ENCODE peak calls at places on chromosomes 5 and 9, in seven cellular contexts. W is caudate nucleus, X is NCI-H1105 treated with DMSO at 0.1 percent for 48 hours, N is tibial artery, G is sigmoid colon, E is D341Med, C is M059J. L is an unnamed sample.

GRCh38 chr9:115115117-115115880 is 2.7 kb downstream of the TNC start:
- DNase-seq in N (no peak), E (no peak), W (no peak), C (peak; percentile 83), X (no peak), G (no peak), L (no peak)

GRCh38 chr5:119409235-119409815 is 43.0 kb upstream of the HSD17B4 start:
- DNase-seq in E (no peak), W (no peak), C (no peak), X (no peak), G (no peak), N (no peak), L (no peak)

GRCh38 chr9:79129865-79130480 is 441.8 kb upstream of the TLE4 start:
- DNase-seq in C (peak; percentile 78), E (peak; percentile 60), N (peak; percentile 63), G (no peak), X (peak; percentile 64), W (peak; percentile 23), L (no peak)

GRCh38 chr5:944621-944927 is 51.9 kb downstream of the TRIP13 start:
- DNase-seq in E (no peak), X (no peak), C (no peak), G (no peak), W (no peak), N (no peak), L (no peak)

GRCh38 chr5:111887706-111888105 is 130.7 kb upstream of the NREP start:
- DNase-seq in W (no peak), N (no peak), E (no peak), X (no peak), G (no peak), C (no peak), L (no peak)

GRCh38 chr9:744790-745456 is 96.6 kb upstream of the DMRT1 start:
- DNase-seq in C (no peak), E (no peak), N (peak; percentile 73), X (no peak), W (peak; percentile 13), G (peak; percentile 93), L (no peak)

GRCh38 chr9:89743576-89744254 is 138.9 kb downstream of the GADD45G start:
- DNase-seq in X (no peak), N (no peak), C (no peak), E (no peak), W (no peak), G (no peak), L (peak; percentile 16)

GRCh38 chr9:35948901-35949318 is 9.0 kb downstream of the OR2S2 start:
- DNase-seq in C (peak; percentile 42), X (no peak), N (no peak), E (no peak), G (no peak), W (no peak), L (no peak)

GRCh38 chr9:77166193-77166592 is 11.1 kb upstream of the VPS13A start:
- DNase-seq in G (no peak), E (no peak), C (no peak), W (no peak), N (no peak), X (no peak), L (no peak)

GRCh38 chr5:4647056-4647455 is 493.1 kb upstream of the ADAMTS16 start:
- DNase-seq in N (no peak), E (no peak), W (no peak), X (no peak), G (no peak), C (no peak), L (no peak)

GRCh38 chr5:64973226-64973625 is 204.5 kb downstream of the CWC27 start:
- DNase-seq in E (no peak), W (no peak), G (no peak), C (no peak), N (no peak), X (no peak), L (no peak)

GRCh38 chr9:119802115-119802514 is 432.9 kb upstream of the BRINP1 start:
- DNase-seq in X (no peak), C (no peak), G (no peak), W (no peak), E (no peak), N (no peak), L (no peak)

GRCh38 chr9:120642129-120642528 is 62.2 kb upstream of the CDK5RAP2 start:
- DNase-seq in C (no peak), N (no peak), W (no peak), X (no peak), G (no peak), E (no peak), L (no peak)

GRCh38 chr9:113219186-113219936 is 1.7 kb downstream of the FKBP15 start:
- DNase-seq in E (no peak), X (no peak), G (no peak), W (no peak), N (no peak), C (no peak), L (no peak)

GRCh38 chr9:31590091-31590490 is 794.4 kb upstream of the ACO1 start:
- DNase-seq in C (peak; percentile 70), X (no peak), E (no peak), G (no peak), N (no peak), W (no peak), L (no peak)

GRCh38 chr9:122130837-122131236 is 28.7 kb downstream of the NDUFA8 start:
- DNase-seq in N (no peak), G (no peak), W (no peak), C (no peak), X (no peak), E (no peak), L (no peak)

GRCh38 chr5:172266071-172266675 is 17.4 kb downstream of the UBTD2 start:
- DNase-seq in W (no peak), E (no peak), N (no peak), C (no peak), X (no peak), G (no peak), L (no peak)

GRCh38 chr5:128111818-128112448 is 28.4 kb downstream of the SLC12A2 start:
- DNase-seq in E (no peak), C (peak; percentile 48), X (no peak), N (no peak), W (no peak), G (no peak), L (no peak)

GRCh38 chr5:15383469-15383868 is 116.5 kb upstream of the FBXL7 start:
- DNase-seq in C (peak; percentile 37), G (no peak), X (peak; percentile 7), E (no peak), W (no peak), N (no peak), L (no peak)

GRCh38 chr5:65708140-65708539 is 13.8 kb downstream of the SGTB start:
- DNase-seq in E (no peak), G (no peak), C (no peak), W (no peak), N (no peak), X (no peak), L (no peak)

GRCh38 chr9:120966005-120966369 is 39.4 kb upstream of the TRAF1 start:
- DNase-seq in X (no peak), E (no peak), N (no peak), G (no peak), W (no peak), C (no peak), L (no peak)

GRCh38 chr9:70260606-70261005 is 1.8 kb downstream of the SMC5 start:
- DNase-seq in N (no peak), W (no peak), X (no peak), C (no peak), G (no peak), E (no peak), L (no peak)

GRCh38 chr9:14270358-14271077 is 43.4 kb downstream of the NFIB start:
- DNase-seq in G (peak; percentile 75), C (no peak), N (no peak), E (no peak), X (peak; percentile 49), W (no peak), L (no peak)

GRCh38 chr5:67640011-67640410 is 443.4 kb upstream of the CD180 start:
- DNase-seq in G (no peak), N (no peak), C (no peak), E (no peak), X (peak; percentile 80), W (no peak), L (no peak)

GRCh38 chr9:129237195-129237611 is 59.1 kb upstream of the IER5L start:
- DNase-seq in G (no peak), W (peak; percentile 61), E (no peak), X (no peak), N (no peak), C (peak; percentile 70), L (peak; percentile 20)

GRCh38 chr5:57195060-57195459 is 21.2 kb downstream of the GPBP1 start:
- DNase-seq in N (no peak), E (no peak), C (no peak), X (no peak), G (no peak), W (no peak), L (no peak)

GRCh38 chr9:92406506-92406905 is 2.1 kb upstream of the OGN start:
- DNase-seq in W (no peak), E (no peak), C (no peak), X (no peak), N (peak; percentile 80), G (peak; percentile 69), L (no peak)

GRCh38 chr9:115193777-115194176 is 75.8 kb upstream of the TNC start:
- DNase-seq in C (no peak), N (no peak), W (no peak), G (no peak), E (no peak), X (no peak), L (no peak)

GRCh38 chr5:33457124-33457523 is 16.4 kb downstream of the TARS1 start:
- DNase-seq in G (no peak), N (no peak), W (no peak), X (no peak), E (no peak), C (no peak), L (no peak)

L was measured in T-helper 9 cell.